ENCODE peak calls at places on chromosomes 7 and 10, in eight cellular contexts. One of them, this sample, is unnamed.

GRCh38 chr10:1047937-1048336 is 982 bp downstream of the IDI1 start:
- DNase-seq in OCI-LY7: peak; percentile 40
- DNase-seq in CD8-positive, alpha-beta memory T cell: no peak
- DNase-seq in neuronal stem cell: no peak
- DNase-seq in CD8-positive, alpha-beta T cell: no peak
- DNase-seq in SK-N-SH: no peak
- DNase-seq in HCT116: no peak
- DNase-seq in breast epithelium: no peak
- DNase-seq in this sample: no peak

GRCh38 chr10:17504547-17505245 is 50.3 kb upstream of the ST8SIA6 start:
- DNase-seq in SK-N-SH: no peak
- DNase-seq in CD8-positive, alpha-beta memory T cell: no peak
- DNase-seq in OCI-LY7: no peak
- DNase-seq in HCT116: no peak
- DNase-seq in breast epithelium: no peak
- DNase-seq in CD8-positive, alpha-beta T cell: no peak
- DNase-seq in neuronal stem cell: no peak
- DNase-seq in this sample: no peak

GRCh38 chr10:68088744-68089143 is 13.7 kb upstream of the HERC4 start:
- DNase-seq in SK-N-SH: no peak
- DNase-seq in CD8-positive, alpha-beta memory T cell: no peak
- DNase-seq in OCI-LY7: no peak
- DNase-seq in breast epithelium: no peak
- DNase-seq in HCT116: no peak
- DNase-seq in neuronal stem cell: no peak
- DNase-seq in CD8-positive, alpha-beta T cell: no peak
- DNase-seq in this sample: no peak

GRCh38 chr10:124565565-124566221 is 104.1 kb downstream of the LHPP start:
- DNase-seq in SK-N-SH: no peak
- DNase-seq in breast epithelium: no peak
- DNase-seq in CD8-positive, alpha-beta memory T cell: no peak
- DNase-seq in HCT116: peak; percentile 7
- DNase-seq in CD8-positive, alpha-beta T cell: no peak
- DNase-seq in neuronal stem cell: peak; percentile 36
- DNase-seq in OCI-LY7: peak; percentile 65
- DNase-seq in this sample: no peak

GRCh38 chr7:130332259-130333053 is 12.2 kb upstream of the CPA5 start:
- DNase-seq in breast epithelium: no peak
- DNase-seq in neuronal stem cell: no peak
- DNase-seq in CD8-positive, alpha-beta T cell: no peak
- DNase-seq in HCT116: no peak
- DNase-seq in OCI-LY7: no peak
- DNase-seq in SK-N-SH: no peak
- DNase-seq in CD8-positive, alpha-beta memory T cell: no peak
- DNase-seq in this sample: no peak

GRCh38 chr10:78894089-78894840 is 174.5 kb upstream of the ZMIZ1 start:
- DNase-seq in HCT116: no peak
- DNase-seq in OCI-LY7: no peak
- DNase-seq in SK-N-SH: no peak
- DNase-seq in neuronal stem cell: no peak
- DNase-seq in CD8-positive, alpha-beta T cell: no peak
- DNase-seq in breast epithelium: no peak
- DNase-seq in CD8-positive, alpha-beta memory T cell: no peak
- DNase-seq in this sample: no peak

GRCh38 chr10:5565205-5565545 is 40.4 kb downstream of the CALML3 start:
- DNase-seq in breast epithelium: no peak
- DNase-seq in neuronal stem cell: no peak
- DNase-seq in OCI-LY7: no peak
- DNase-seq in HCT116: no peak
- DNase-seq in SK-N-SH: no peak
- DNase-seq in CD8-positive, alpha-beta memory T cell: no peak
- DNase-seq in CD8-positive, alpha-beta T cell: no peak
- DNase-seq in this sample: no peak

GRCh38 chr10:87866575-87866974 is 3.1 kb downstream of the PTEN start:
- DNase-seq in OCI-LY7: no peak
- DNase-seq in CD8-positive, alpha-beta memory T cell: no peak
- DNase-seq in breast epithelium: no peak
- DNase-seq in SK-N-SH: no peak
- DNase-seq in CD8-positive, alpha-beta T cell: no peak
- DNase-seq in HCT116: no peak
- DNase-seq in neuronal stem cell: no peak
- DNase-seq in this sample: no peak

GRCh38 chr10:90885176-90885575 is 13.4 kb downstream of the RPP30 start:
- DNase-seq in OCI-LY7: no peak
- DNase-seq in neuronal stem cell: no peak
- DNase-seq in SK-N-SH: no peak
- DNase-seq in CD8-positive, alpha-beta memory T cell: no peak
- DNase-seq in HCT116: no peak
- DNase-seq in breast epithelium: no peak
- DNase-seq in CD8-positive, alpha-beta T cell: no peak
- DNase-seq in this sample: no peak

GRCh38 chr10:70634011-70634410 is 31.5 kb upstream of the PRF1 start:
- DNase-seq in HCT116: peak; percentile 48
- DNase-seq in OCI-LY7: no peak
- DNase-seq in breast epithelium: no peak
- DNase-seq in neuronal stem cell: no peak
- DNase-seq in SK-N-SH: no peak
- DNase-seq in CD8-positive, alpha-beta T cell: no peak
- DNase-seq in CD8-positive, alpha-beta memory T cell: no peak
- DNase-seq in this sample: no peak

GRCh38 chr7:76396039-76396732 is 13.3 kb downstream of the SSC4D start:
- DNase-seq in neuronal stem cell: no peak
- DNase-seq in CD8-positive, alpha-beta T cell: no peak
- DNase-seq in breast epithelium: no peak
- DNase-seq in HCT116: no peak
- DNase-seq in CD8-positive, alpha-beta memory T cell: no peak
- DNase-seq in OCI-LY7: no peak
- DNase-seq in SK-N-SH: no peak
- DNase-seq in this sample: no peak

GRCh38 chr10:72008096-72008933 is 44.1 kb downstream of the CHST3 start:
- DNase-seq in OCI-LY7: no peak
- DNase-seq in neuronal stem cell: no peak
- DNase-seq in SK-N-SH: peak; percentile 51
- DNase-seq in HCT116: no peak
- DNase-seq in CD8-positive, alpha-beta T cell: no peak
- DNase-seq in CD8-positive, alpha-beta memory T cell: no peak
- DNase-seq in breast epithelium: peak; percentile 57
- DNase-seq in this sample: no peak

GRCh38 chr10:71262027-71262426 is 49.7 kb downstream of the UNC5B start:
- DNase-seq in breast epithelium: no peak
- DNase-seq in HCT116: no peak
- DNase-seq in SK-N-SH: no peak
- DNase-seq in neuronal stem cell: no peak
- DNase-seq in CD8-positive, alpha-beta T cell: no peak
- DNase-seq in OCI-LY7: no peak
- DNase-seq in CD8-positive, alpha-beta memory T cell: no peak
- DNase-seq in this sample: no peak

GRCh38 chr7:27185013-27185707 is at the start of gene HOXA11:
- DNase-seq in SK-N-SH: no peak
- DNase-seq in OCI-LY7: no peak
- DNase-seq in breast epithelium: no peak
- DNase-seq in HCT116: no peak
- DNase-seq in CD8-positive, alpha-beta T cell: no peak
- DNase-seq in CD8-positive, alpha-beta memory T cell: no peak
- DNase-seq in neuronal stem cell: no peak
- DNase-seq in this sample: no peak

GRCh38 chr7:27185708-27186449 is 847 bp upstream of the HOXA11 start:
- DNase-seq in HCT116: no peak
- DNase-seq in CD8-positive, alpha-beta memory T cell: no peak
- DNase-seq in CD8-positive, alpha-beta T cell: no peak
- DNase-seq in SK-N-SH: no peak
- DNase-seq in breast epithelium: no peak
- DNase-seq in OCI-LY7: no peak
- DNase-seq in neuronal stem cell: no peak
- DNase-seq in this sample: peak; percentile 11

GRCh38 chr7:27182861-27183681 is 2.0 kb downstream of the HOXA11 start:
- DNase-seq in OCI-LY7: no peak
- DNase-seq in breast epithelium: no peak
- DNase-seq in HCT116: no peak
- DNase-seq in SK-N-SH: peak; percentile 55
- DNase-seq in CD8-positive, alpha-beta memory T cell: no peak
- DNase-seq in neuronal stem cell: no peak
- DNase-seq in CD8-positive, alpha-beta T cell: no peak
- DNase-seq in this sample: no peak

GRCh38 chr7:27183682-27184341 is 1.2 kb downstream of the HOXA11 start:
- DNase-seq in breast epithelium: no peak
- DNase-seq in HCT116: no peak
- DNase-seq in CD8-positive, alpha-beta T cell: no peak
- DNase-seq in neuronal stem cell: no peak
- DNase-seq in OCI-LY7: no peak
- DNase-seq in SK-N-SH: peak; percentile 75
- DNase-seq in CD8-positive, alpha-beta memory T cell: no peak
- DNase-seq in this sample: no peak

DNA sequence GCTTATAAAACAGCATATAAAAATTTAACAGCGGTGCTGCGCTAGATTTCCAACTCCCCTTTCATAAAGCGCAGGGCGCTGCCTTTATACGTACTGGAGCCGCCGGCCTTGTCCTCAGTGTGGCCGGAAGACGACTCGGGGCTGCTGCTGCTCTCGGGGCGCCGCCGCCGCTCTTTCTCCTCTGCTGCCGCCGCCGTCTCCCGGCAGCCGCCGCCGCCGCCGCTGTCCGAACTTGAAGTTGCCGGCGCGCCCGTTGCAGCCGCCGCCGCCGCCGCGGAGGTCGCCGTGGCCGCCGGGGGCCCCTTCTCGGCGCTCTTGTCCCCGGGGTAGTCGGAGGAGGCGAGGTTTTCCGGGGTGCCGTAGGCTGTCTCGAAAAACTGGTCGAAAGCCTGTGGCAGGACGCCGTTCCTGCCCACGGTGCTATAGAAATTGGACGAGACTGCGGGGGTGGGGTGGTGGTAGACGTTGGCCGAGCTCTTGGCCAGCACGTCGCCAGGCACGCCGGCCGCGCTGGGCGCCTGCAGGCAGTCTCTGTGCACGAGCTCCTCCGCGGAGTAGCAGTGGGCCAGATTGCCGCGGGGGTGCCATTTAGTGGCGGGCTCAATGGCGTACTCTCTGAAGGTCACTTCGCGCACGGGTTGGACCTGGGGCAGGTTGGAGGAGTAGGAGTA is 555 bp downstream of the HOXA11 start:
- DNase-seq in neuronal stem cell: no peak
- DNase-seq in OCI-LY7: no peak
- DNase-seq in breast epithelium: no peak
- DNase-seq in CD8-positive, alpha-beta memory T cell: no peak
- DNase-seq in HCT116: no peak
- DNase-seq in SK-N-SH: peak; percentile 71
- DNase-seq in CD8-positive, alpha-beta T cell: no peak
- DNase-seq in this sample: no peak
- H3K4me3 ChIP-seq in neuronal stem cell: no peak overlapping the region
- H3K4me3 ChIP-seq in OCI-LY7: no peak overlapping the region
- H3K4me3 ChIP-seq in breast epithelium: peak overlapping the region; percentile 69
- H3K4me3 ChIP-seq in CD8-positive, alpha-beta memory T cell: peak overlapping the region; percentile 34
- H3K4me3 ChIP-seq in HCT116: peak overlapping the region; percentile 85
- H3K4me3 ChIP-seq in SK-N-SH: peak overlapping the region; percentile 45
- H3K4me3 ChIP-seq in CD8-positive, alpha-beta T cell: peak overlapping the region; percentile 40
- H3K4me3 ChIP-seq in this sample: peak overlapping the region; percentile 39

DNA sequence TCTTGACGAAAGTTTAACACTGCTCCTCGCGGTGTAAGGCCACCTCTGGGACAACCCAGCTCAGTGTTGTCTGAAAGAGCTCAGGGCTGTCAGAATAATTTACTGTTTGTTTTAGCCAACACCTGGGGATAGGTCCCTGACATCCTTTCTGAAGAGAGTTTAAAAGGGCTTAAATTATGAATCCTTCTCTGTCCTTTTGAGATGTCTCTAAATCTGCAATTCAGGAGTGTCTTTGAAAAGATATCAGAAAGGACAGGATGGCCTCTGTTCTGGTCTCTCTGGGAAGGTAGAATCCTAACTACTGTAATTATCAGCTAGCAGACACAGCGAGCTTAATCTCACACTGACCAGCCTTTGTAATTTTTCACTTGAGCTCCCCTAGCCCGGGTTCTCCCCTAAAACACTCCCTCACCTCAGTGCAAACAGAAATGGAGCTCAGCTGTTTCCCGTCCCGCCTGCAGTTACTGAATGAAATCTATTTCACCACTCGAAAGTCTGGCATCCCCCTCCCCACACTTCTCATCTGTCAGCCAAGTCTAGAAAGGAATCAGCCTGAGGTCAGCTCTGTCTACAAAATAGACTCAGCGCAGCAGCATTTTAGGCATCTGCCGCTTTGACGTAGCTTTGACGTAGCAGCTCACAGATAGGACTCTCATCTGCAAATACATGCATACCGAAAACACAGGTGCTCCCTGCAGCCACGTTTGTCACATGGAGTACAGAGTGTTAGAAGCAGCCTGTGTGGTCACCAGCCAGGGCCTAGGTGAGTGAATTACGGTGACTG is 4.8 kb downstream of the DYNC2I1 start:
- DNase-seq in CD8-positive, alpha-beta T cell: no peak
- DNase-seq in SK-N-SH: no peak
- DNase-seq in breast epithelium: no peak
- DNase-seq in OCI-LY7: no peak
- DNase-seq in neuronal stem cell: no peak
- DNase-seq in HCT116: no peak
- DNase-seq in CD8-positive, alpha-beta memory T cell: no peak
- DNase-seq in this sample: no peak
- H3K4me1 ChIP-seq in CD8-positive, alpha-beta T cell: peaks cover 19% of the 10 kb centered on the region
- H3K4me1 ChIP-seq in SK-N-SH: peaks cover 14% of the 10 kb centered on the region
- H3K4me1 ChIP-seq in breast epithelium: peaks cover 4% of the 10 kb centered on the region
- H3K4me1 ChIP-seq in OCI-LY7: peaks cover 16% of the 10 kb centered on the region
- H3K4me1 ChIP-seq in neuronal stem cell: peaks cover 13% of the 10 kb centered on the region
- H3K4me1 ChIP-seq in HCT116: peaks cover 52% of the 10 kb centered on the region
- H3K4me1 ChIP-seq in CD8-positive, alpha-beta memory T cell: peaks cover 27% of the 10 kb centered on the region
- H3K4me1 ChIP-seq in this sample: no peaks in the 10 kb centered on the region

DNA sequence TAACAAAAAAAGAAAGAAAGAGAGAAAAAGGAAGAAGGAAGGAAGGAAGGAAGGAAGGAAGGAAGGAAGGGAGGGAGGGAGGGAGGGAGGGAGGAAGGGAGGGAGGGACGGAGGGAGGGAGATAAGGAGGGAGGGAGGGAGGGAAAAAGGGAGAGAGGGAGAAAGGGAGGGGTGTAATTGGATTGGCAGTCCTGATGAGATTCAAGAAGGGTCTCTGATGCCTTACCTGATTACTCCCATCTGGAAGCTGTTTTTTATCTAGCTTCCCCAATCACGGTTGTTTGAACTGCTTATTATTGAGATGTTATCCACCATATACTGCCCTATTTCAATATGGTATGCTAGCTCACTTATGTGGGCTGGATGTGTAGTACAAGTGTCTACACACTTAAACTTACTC is 27.3 kb downstream of the GNG11 start:
- DNase-seq in CD8-positive, alpha-beta T cell: no peak
- DNase-seq in breast epithelium: no peak
- DNase-seq in HCT116: no peak
- DNase-seq in neuronal stem cell: no peak
- DNase-seq in CD8-positive, alpha-beta memory T cell: no peak
- DNase-seq in OCI-LY7: no peak
- DNase-seq in SK-N-SH: no peak
- DNase-seq in this sample: no peak
- H3K27ac ChIP-seq in CD8-positive, alpha-beta T cell: no peak overlapping the region
- H3K27ac ChIP-seq in breast epithelium: no peak overlapping the region
- H3K27ac ChIP-seq in HCT116: no peak overlapping the region
- H3K27ac ChIP-seq in neuronal stem cell: no peak overlapping the region
- H3K27ac ChIP-seq in CD8-positive, alpha-beta memory T cell: no peak overlapping the region
- H3K27ac ChIP-seq in OCI-LY7: no peak overlapping the region
- H3K27ac ChIP-seq in SK-N-SH: peak overlapping the region; percentile 91
- H3K27ac ChIP-seq in this sample: no peak overlapping the region

DNA sequence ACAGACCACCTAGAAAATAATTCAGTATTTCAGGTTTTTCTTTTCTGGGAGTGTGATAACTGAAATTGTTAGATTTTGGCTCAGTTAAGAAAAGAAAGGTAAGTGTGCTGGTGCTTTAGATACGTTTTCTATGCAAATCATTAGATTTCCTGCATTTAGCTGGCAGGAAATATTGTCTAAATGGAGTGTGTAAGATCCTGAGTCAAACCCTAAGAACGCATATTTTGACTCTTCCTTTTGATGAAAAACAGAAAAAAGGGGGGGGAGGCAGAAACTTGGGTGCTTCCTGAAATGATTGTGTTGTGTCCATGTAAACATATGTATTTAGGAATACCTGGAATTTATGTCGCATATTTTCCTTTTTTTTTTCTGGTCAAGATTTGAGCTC is 1.2 kb downstream of the GRK5 start:
- DNase-seq in CD8-positive, alpha-beta T cell: no peak
- DNase-seq in OCI-LY7: peak; percentile 30
- DNase-seq in SK-N-SH: no peak
- DNase-seq in breast epithelium: no peak
- DNase-seq in CD8-positive, alpha-beta memory T cell: no peak
- DNase-seq in HCT116: no peak
- DNase-seq in neuronal stem cell: no peak
- DNase-seq in this sample: no peak
- H3K4me3 ChIP-seq in CD8-positive, alpha-beta T cell: peak overlapping the region; percentile 77
- H3K4me3 ChIP-seq in OCI-LY7: peak overlapping the region; percentile 75
- H3K4me3 ChIP-seq in SK-N-SH: peak overlapping the region; percentile 91
- H3K4me3 ChIP-seq in breast epithelium: peak overlapping the region; percentile 98
- H3K4me3 ChIP-seq in CD8-positive, alpha-beta memory T cell: peak overlapping the region; percentile 78
- H3K4me3 ChIP-seq in HCT116: peak overlapping the region; percentile 69
- H3K4me3 ChIP-seq in neuronal stem cell: no peak overlapping the region
- H3K4me3 ChIP-seq in this sample: peak overlapping the region; percentile 75

This sample was measured in naive thymus-derived CD4-positive, alpha-beta T cell.